ENCODE peak calls at places on chromosomes 7 and 10, in four cellular contexts. X is H9, G is IMR-90, P is H1. O is an unnamed sample.

GRCh38 chr10:102831322-102832071 is 5.7 kb downstream of the CYP17A1 start:
- DNase-seq in X (no peak), G (peak), P (no peak), O (no peak)

GRCh38 chr10:44724415-44725174 is 186.5 kb upstream of the TMEM72 start:
- DNase-seq in P (no peak), G (peak), X (no peak), O (peak)

GRCh38 chr7:191105-192034 is 1.0 kb upstream of the FAM20C start:
- DNase-seq in P (no peak), G (peak), X (no peak), O (peak)

GRCh38 chr7:128783143-128783799 is 7.7 kb upstream of the OPN1SW start:
- DNase-seq in G (peak), P (peak), X (peak), O (peak)

GRCh38 chr7:90155206-90155605 is 937 bp downstream of the STEAP1 start:
- DNase-seq in X (no peak), P (no peak), G (no peak), O (no peak)

GRCh38 chr10:120644549-120645410 is 187.8 kb downstream of the PLPP4 start:
- DNase-seq in X (no peak), G (no peak), P (no peak), O (peak)

GRCh38 chr7:117012284-117013174 is 59.2 kb downstream of the ST7 start:
- DNase-seq in X (no peak), G (peak), P (no peak), O (peak)

GRCh38 chr10:31413325-31413724 is 94.3 kb downstream of the ZEB1 start:
- DNase-seq in P (no peak), G (peak), X (no peak), O (no peak)

GRCh38 chr7:157881062-157881771 is 544.4 kb downstream of the DNAJB6 start:
- DNase-seq in G (no peak), X (no peak), P (no peak), O (peak)

GRCh38 chr7:139753693-139754111 is 24.1 kb downstream of the HIPK2 start:
- DNase-seq in X (no peak), P (no peak), G (no peak), O (no peak)

GRCh38 chr7:137908106-137908505 is 61.3 kb upstream of the DGKI start:
- DNase-seq in G (no peak), P (no peak), X (no peak), O (no peak)

GRCh38 chr10:22228943-22229755 is 11.3 kb upstream of the EBLN1 start:
- DNase-seq in G (peak), X (peak), P (peak), O (peak)

GRCh38 chr10:72008096-72008933 is 44.1 kb downstream of the CHST3 start:
- DNase-seq in X (no peak), P (no peak), G (no peak), O (no peak)

GRCh38 chr10:72009430-72010081 is 45.4 kb downstream of the CHST3 start:
- DNase-seq in G (peak), P (no peak), X (no peak), O (peak)

GRCh38 chr10:72006026-72006425 is 41.8 kb downstream of the CHST3 start:
- DNase-seq in X (no peak), G (no peak), P (no peak), O (no peak)

GRCh38 chr10:72009062-72009429 is 44.9 kb downstream of the CHST3 start:
- DNase-seq in G (no peak), X (no peak), P (no peak), O (no peak)

DNA sequence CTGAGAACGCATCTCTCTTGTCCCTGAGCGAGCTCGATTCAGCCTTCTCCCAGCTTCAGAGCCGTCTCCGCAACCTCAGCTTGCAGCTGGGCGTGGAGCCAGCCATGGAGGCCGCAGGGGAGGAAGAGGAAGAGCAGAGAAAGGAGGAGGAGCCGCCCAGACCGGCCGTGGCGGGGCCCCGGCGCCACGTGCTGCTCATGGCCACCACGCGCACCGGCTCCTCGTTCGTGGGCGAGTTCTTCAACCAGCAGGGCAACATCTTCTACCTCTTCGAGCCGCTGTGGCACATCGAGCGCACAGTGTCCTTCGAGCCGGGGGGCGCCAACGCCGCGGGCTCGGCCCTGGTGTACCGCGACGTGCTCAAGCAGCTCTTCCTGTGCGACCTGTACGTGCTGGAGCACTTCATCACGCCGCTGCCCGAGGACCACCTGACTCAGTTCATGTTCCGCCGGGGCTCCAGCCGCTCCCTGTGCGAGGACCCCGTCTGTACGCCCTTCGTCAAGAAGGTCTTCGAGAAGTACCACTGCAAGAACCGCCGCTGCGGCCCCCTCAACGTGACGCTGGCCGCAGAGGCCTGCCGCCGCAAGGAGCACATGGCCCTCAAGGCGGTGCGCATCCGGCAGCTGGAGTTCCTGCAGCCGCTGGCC is 43.2 kb downstream of the CHST3 start:
- DNase-seq in X (no peak), P (no peak), G (no peak), O (no peak)
- H3K9ac ChIP-seq in X (no peak), P (no peak), G (no peak), O (no peak)

GRCh38 chr7:41524861-41525260 is 178.0 kb downstream of the INHBA start:
- DNase-seq in G (no peak), X (no peak), P (no peak), O (no peak)
- H3K56ac ChIP-seq in G (no peak), X (no peak), P (no peak), O (no peak)

DNA sequence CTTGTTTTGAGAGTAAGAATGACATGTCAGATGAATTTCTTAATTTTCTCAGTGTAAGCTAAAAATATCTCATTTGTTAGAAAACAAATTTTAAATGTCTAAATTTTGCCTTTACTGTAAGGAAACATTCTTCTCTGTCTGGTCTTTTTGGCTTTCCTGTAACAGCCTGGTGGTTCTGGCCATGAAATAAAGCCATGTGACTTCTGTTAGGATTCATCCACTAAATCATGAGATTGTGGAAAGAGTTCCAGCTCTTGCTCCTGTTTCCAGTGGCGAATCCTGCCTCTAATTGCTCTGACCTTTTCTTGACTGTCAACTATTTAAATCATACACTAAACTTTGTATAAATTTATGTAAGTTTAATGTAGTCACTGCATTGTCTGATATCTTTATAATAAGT is 398.5 kb upstream of the AKR1E2 start:
- DNase-seq in P (no peak), X (no peak), G (no peak), O (no peak)
- H3K9ac ChIP-seq in P (no peak), X (no peak), G (no peak), O (no peak)

GRCh38 chr10:129483427-129484010 is 16.5 kb downstream of the MGMT start:
- DNase-seq in P (no peak), X (no peak), G (no peak), O (peak)

GRCh38 chr10:129486805-129487204 is 19.8 kb downstream of the MGMT start:
- DNase-seq in X (no peak), G (no peak), P (no peak), O (no peak)

GRCh38 chr10:129476431-129476830 is 9.4 kb downstream of the MGMT start:
- DNase-seq in X (no peak), P (no peak), G (no peak), O (no peak)

GRCh38 chr10:129477051-129477450 is 10.0 kb downstream of the MGMT start:
- DNase-seq in X (no peak), G (no peak), P (no peak), O (no peak)

GRCh38 chr10:129481641-129482040 is 14.6 kb downstream of the MGMT start:
- DNase-seq in X (no peak), G (no peak), P (no peak), O (no peak)
- H3K56ac ChIP-seq in X (no peak), G (no peak), P (no peak), O (no peak)